ENCODE peak calls at places on chromosome 7, in eight cellular contexts. I, M, Z, R, J, A, X and U are unnamed samples.

GRCh38 chr7:29300649-29301048 is 106.1 kb downstream of the CHN2 start:
- DNase-seq in I (no peak), M (no peak), Z (no peak), R (no peak), J (no peak), A (no peak), X (peak; percentile 34), U (no peak)

GRCh38 chr7:134703781-134704180 is 57.1 kb downstream of the BPGM start:
- DNase-seq in I (no peak), M (no peak), Z (no peak), R (no peak), J (no peak), A (no peak), X (peak; percentile 48), U (no peak)

GRCh38 chr7:82164410-82164809 is 279.2 kb downstream of the CACNA2D1 start:
- DNase-seq in I (no peak), M (no peak), Z (no peak), R (no peak), J (no peak), A (no peak), X (no peak), U (no peak)

GRCh38 chr7:46757006-46757405 is 824.9 kb downstream of the TNS3 start:
- DNase-seq in I (no peak), M (no peak), Z (no peak), R (no peak), J (no peak), A (no peak), X (no peak), U (no peak)

GRCh38 chr7:117015258-117016184 is 62.2 kb downstream of the ST7 start:
- DNase-seq in I (no peak), M (no peak), Z (no peak), R (no peak), J (no peak), A (no peak), X (no peak), U (no peak)

GRCh38 chr7:22578048-22578770 is 78.2 kb upstream of the STEAP1B start:
- DNase-seq in I (no peak), M (no peak), Z (no peak), R (no peak), J (no peak), A (no peak), X (peak; percentile 84), U (no peak)

GRCh38 chr7:134932707-134933370 is 53.5 kb upstream of the AGBL3 start:
- DNase-seq in I (no peak), M (no peak), Z (peak; percentile 77), R (no peak), J (no peak), A (peak; percentile 47), X (peak; percentile 88), U (no peak)

GRCh38 chr7:127752829-127753228 is 100.8 kb downstream of the SND1 start:
- DNase-seq in I (no peak), M (no peak), Z (no peak), R (no peak), J (no peak), A (no peak), X (no peak), U (no peak)

GRCh38 chr7:101814996-101815825 is 2.2 kb upstream of the CUX1 start:
- DNase-seq in I (peak; percentile 56), M (peak; percentile 79), Z (peak; percentile 48), R (peak; percentile 68), J (peak; percentile 86), A (peak; percentile 29), X (peak; percentile 46), U (peak; percentile 84)

GRCh38 chr7:101817031-101817929 is at the start of gene CUX1:
- DNase-seq in I (peak; percentile 60), M (peak; percentile 86), Z (peak; percentile 52), R (peak; percentile 44), J (peak; percentile 60), A (no peak), X (no peak), U (peak; percentile 79)

GRCh38 chr7:101817930-101818698 is 688 bp downstream of the CUX1 start:
- DNase-seq in I (no peak), M (no peak), Z (no peak), R (no peak), J (no peak), A (no peak), X (peak; percentile 78), U (no peak)

GRCh38 chr7:101815826-101816488 is 1.5 kb upstream of the CUX1 start:
- DNase-seq in I (peak; percentile 82), M (peak; percentile 85), Z (peak; percentile 74), R (peak; percentile 76), J (peak; percentile 92), A (peak; percentile 80), X (peak; percentile 89), U (peak; percentile 89)

DNA sequence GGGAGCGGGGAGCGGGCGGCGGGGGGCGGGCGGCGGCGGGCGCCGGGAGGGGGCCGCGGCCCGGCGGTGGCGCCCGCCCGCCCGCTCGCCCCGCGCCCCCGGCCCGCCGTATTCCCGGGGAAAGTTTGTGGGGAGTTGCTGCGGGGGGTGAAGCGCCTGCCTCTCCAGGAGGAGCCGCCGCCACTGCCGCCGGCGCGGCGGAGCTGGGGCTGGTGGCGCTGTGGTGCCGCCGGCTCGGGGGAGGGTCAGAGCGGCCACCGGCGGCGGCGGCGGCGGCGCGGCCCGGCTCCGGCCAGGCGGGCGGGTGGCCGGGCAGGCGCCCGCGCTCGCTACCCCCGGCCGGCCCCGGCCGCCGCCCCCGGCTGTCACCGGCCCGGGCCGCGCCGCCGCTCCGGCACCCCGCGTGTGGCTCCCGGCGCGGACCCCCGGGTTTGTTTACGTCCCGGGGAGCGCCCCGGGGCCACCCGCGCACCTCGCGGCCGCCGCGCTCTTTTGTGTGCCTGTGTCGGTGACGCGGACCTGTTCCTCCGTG is 861 bp upstream of the CUX1 start:
- DNase-seq in I (peak; percentile 59), M (peak; percentile 79), Z (peak; percentile 63), R (peak; percentile 60), J (peak; percentile 80), A (peak; percentile 51), X (peak; percentile 56), U (peak; percentile 79)
- TF ChIP-seq CTCF in I (no peak), M (no peak), Z (no peak), R (no peak), J (no peak), A (no peak), X (no peak), U (no peak)

GRCh38 chr7:2838451-2838850 is 5.7 kb downstream of the GNA12 start:
- DNase-seq in I (no peak), M (no peak), Z (no peak), R (no peak), J (no peak), A (no peak), X (no peak), U (no peak)

GRCh38 chr7:2840458-2840857 is 3.6 kb downstream of the GNA12 start:
- DNase-seq in I (no peak), M (no peak), Z (no peak), R (no peak), J (no peak), A (no peak), X (no peak), U (no peak)

GRCh38 chr7:2834748-2835441 is 9.2 kb downstream of the GNA12 start:
- DNase-seq in I (no peak), M (no peak), Z (no peak), R (no peak), J (no peak), A (no peak), X (no peak), U (no peak)

GRCh38 chr7:2838873-2839578 is 5.1 kb downstream of the GNA12 start:
- DNase-seq in I (no peak), M (no peak), Z (no peak), R (no peak), J (no peak), A (no peak), X (peak; percentile 40), U (no peak)

DNA sequence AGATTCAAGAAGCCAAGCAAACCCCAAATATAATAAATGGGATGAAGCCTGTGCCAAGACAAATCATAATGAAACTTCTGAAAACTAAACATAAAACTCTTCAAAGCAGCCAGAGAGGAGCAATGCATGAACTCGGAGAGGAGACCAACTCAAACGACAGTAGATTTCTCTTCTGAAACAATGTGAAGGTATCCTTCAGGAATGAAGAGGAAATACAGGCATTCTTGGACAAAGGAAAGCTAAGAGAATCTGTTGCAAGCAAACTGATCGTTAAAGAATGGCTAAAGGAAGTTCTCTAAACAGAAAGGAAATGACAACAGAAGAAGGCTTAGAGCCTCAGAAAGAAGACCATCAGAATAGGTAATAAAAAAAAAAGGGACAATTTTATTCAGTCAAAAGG is 6.6 kb downstream of the GNA12 start:
- DNase-seq in I (no peak), M (no peak), Z (no peak), R (no peak), J (no peak), A (no peak), X (no peak), U (no peak)
- H3K4me1 ChIP-seq in I (peaks cover 25% of the 10 kb centered on the region), M (no peaks in the 10 kb centered on the region), Z (no peaks in the 10 kb centered on the region), R (peaks cover 26% of the 10 kb centered on the region), J (peaks cover 8% of the 10 kb centered on the region), A (peaks cover 68% of the 10 kb centered on the region), X (peaks cover 38% of the 10 kb centered on the region), U (peaks cover 22% of the 10 kb centered on the region)

DNA sequence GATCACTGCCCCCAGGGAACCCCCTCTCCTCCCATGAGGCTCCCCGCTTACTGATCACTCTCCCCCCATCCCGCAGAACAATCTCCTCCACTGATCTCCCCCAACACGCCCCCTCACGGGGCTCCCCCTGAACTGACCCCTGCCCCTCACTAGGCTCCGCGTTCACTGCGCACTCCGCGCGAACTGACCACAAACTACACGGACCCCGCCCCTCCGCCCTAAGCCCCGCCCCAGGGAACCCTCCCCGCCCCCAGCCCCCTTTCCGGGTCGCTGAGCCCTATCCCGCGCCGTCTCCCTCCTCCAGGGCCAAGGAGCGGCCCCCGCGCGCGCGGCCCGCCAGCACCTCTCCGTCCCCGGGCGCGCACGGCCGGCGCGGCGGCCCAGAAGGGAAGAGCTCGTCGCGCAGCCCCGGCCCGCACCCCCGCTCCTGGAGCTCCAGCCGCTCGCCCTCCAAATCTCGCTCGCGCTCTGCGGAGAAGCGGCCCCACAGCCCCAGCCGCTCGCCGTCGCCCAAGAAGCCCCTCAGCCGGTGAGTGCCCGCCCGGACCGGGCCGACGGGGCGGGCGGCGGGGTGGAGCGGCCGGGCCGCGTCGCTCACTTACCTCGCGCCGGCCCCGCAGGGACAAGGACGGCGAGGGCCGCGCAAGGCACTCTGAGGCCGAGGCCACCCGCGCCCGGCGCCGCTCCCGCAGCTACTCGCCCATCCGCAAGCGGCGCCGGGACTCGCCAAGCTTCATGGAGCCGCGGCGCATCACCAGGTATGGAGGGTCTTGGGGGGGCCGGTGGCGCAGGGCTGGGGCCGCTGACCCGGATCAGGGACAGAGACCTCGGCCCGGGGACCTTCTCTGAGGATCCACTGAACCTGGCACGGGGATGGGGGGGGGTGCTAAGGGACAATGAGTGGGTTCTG is 19.9 kb upstream of the HSPB1 start:
- DNase-seq in I (no peak), M (peak; percentile 77), Z (no peak), R (no peak), J (no peak), A (no peak), X (peak; percentile 38), U (no peak)
- H3K4me3 ChIP-seq in I (peak overlapping the region; percentile 47), M (peak overlapping the region; percentile 21), Z (no peak overlapping the region), R (no peak overlapping the region), J (peak overlapping the region; percentile 39), A (peak overlapping the region; percentile 70), X (peak overlapping the region; percentile 31), U (peak overlapping the region; percentile 40)

DNA sequence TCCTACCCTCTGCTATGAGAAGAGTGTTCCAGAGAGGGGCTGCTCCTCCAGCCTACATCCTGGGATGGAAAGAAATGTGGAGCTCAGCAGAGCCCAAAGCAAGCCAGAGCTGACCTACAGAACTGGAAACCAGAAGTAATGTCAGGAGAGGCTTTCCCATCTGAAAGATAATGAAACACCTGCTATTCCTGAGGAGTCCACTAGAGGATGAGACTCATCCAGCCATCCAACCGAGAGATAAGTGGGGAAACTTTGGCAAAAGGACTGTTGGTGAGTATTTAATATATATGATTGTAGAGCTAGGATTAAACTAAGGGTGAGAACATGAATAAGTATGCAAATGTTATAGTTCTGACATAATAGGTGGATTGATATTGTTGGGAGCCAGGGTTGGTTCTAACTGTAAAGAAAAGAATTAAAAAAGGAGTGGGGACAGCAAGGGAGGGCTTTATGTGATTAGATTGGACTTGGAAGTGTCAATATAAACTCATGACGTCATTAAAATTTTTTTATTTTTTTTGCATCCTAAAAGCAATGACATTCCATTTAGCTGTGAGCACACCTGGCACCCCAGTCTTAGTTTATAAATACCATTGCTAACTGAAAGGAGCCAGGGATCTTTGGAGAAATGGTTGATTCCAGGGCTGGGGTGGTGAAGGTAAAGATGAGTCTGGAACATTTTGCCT is 312.8 kb upstream of the NFE2L3 start:
- DNase-seq in I (no peak), M (no peak), Z (no peak), R (no peak), J (no peak), A (no peak), X (no peak), U (no peak)
- TF ChIP-seq CTCF in I (no peak), M (no peak), Z (no peak), R (peak; percentile 62), J (peak; percentile 22), A (no peak), X (peak; percentile 24), U (no peak)